ENCODE peak calls at places on chromosomes 4 and X, in four cellular contexts. C, L, H and T are unnamed samples. For H3K27me3, the result is how much of the 10 kb centered on the place peaks cover.

GRCh38 chr4:146330392-146330791 is 116.1 kb downstream of the REELD1 start:
- DNase-seq in H (no peak), C (no peak), L (no peak), T (no peak)

GRCh38 chr4:69075061-69075792 is 21.0 kb upstream of the UGT2B7 start:
- DNase-seq in L (no peak), H (no peak), C (no peak), T (no peak)

GRCh38 chr4:2357821-2358745 is 60.4 kb downstream of the ZFYVE28 start:
- DNase-seq in C (no peak), H (no peak), L (peak), T (no peak)

GRCh38 chrX:14554132-14554715 is 24.9 kb downstream of the GLRA2 start:
- DNase-seq in L (no peak), C (no peak), H (no peak), T (peak)

GRCh38 chrX:17967888-17968287 is 106.8 kb upstream of the RAI2 start:
- DNase-seq in H (no peak), L (no peak), C (no peak), T (no peak)

GRCh38 chr4:30716158-30716557 is 4.0 kb upstream of the PCDH7 start:
- DNase-seq in H (no peak), C (no peak), L (no peak), T (peak)

GRCh38 chr4:2073808-2074481 is 14.8 kb downstream of the NAT8L start:
- DNase-seq in L (peak), C (no peak), H (no peak), T (no peak)

GRCh38 chr4:139242511-139243051 is 37.4 kb downstream of the MGARP start:
- DNase-seq in C (no peak), H (no peak), L (no peak), T (peak)

GRCh38 chr4:120816385-120816784 is 106.1 kb downstream of the PRDM5 start:
- DNase-seq in C (no peak), L (no peak), H (no peak), T (no peak)

GRCh38 chrX:30649859-30650258 is 3.4 kb upstream of the GK start:
- DNase-seq in C (no peak), L (no peak), H (no peak), T (peak)

GRCh38 chr4:80500593-80500992 is 165.1 kb downstream of the CFAP299 start:
- DNase-seq in L (no peak), H (no peak), C (no peak), T (no peak)

GRCh38 chr4:62896721-62897120 is 1512.5 kb downstream of the TECRL start:
- DNase-seq in L (no peak), C (no peak), H (no peak), T (no peak)

GRCh38 chr4:33160126-33160525 is 2440.0 kb downstream of the PCDH7 start:
- DNase-seq in L (no peak), H (no peak), C (no peak), T (peak)

GRCh38 chr4:105075045-105075444 is 71.6 kb upstream of the TET2 start:
- DNase-seq in L (no peak), H (no peak), C (no peak), T (no peak)

GRCh38 chrX:107272431-107272921 is 66.1 kb downstream of the DNAAF6 start:
- DNase-seq in C (no peak), L (no peak), H (no peak), T (peak)

GRCh38 chr4:108148316-108148715 is 20.4 kb downstream of the LEF1 start:
- DNase-seq in H (no peak), L (no peak), C (no peak), T (no peak)

GRCh38 chrX:139832728-139833309 is 100.0 kb downstream of the ATP11C start:
- DNase-seq in C (no peak), L (no peak), H (no peak), T (no peak)

GRCh38 chrX:17291998-17292658 is 82.9 kb upstream of the NHS start:
- DNase-seq in H (no peak), L (peak), C (no peak), T (peak)

GRCh38 chr4:162675661-162676060 is 491.0 kb downstream of the NAF1 start:
- DNase-seq in C (no peak), H (no peak), L (no peak), T (no peak)

GRCh38 chr4:60579335-60579734 is 620.8 kb upstream of the ADGRL3 start:
- DNase-seq in L (no peak), H (no peak), C (no peak), T (no peak)

GRCh38 chrX:108419401-108419800 is 18.8 kb downstream of the COL4A6 start:
- DNase-seq in C (no peak), L (no peak), H (no peak), T (no peak)

GRCh38 chr4:15109583-15109982 is 107.3 kb downstream of the CPEB2 start:
- DNase-seq in C (no peak), L (no peak), H (no peak), T (no peak)

GRCh38 chr4:3461515-3462291 is 1.4 kb upstream of the DOK7 start:
- DNase-seq in C (no peak), L (no peak), H (peak), T (no peak)

GRCh38 chrX:4809571-4809970 is 1096.1 kb upstream of the PRKX start:
- DNase-seq in C (no peak), L (no peak), H (no peak), T (no peak)

GRCh38 chrX:16633754-16634153 is 16.2 kb upstream of the S100G start:
- DNase-seq in L (no peak), C (no peak), H (no peak), T (peak)

GRCh38 chr4:137514401-137515116 is 17.7 kb downstream of the PCDH18 start:
- DNase-seq in C (no peak), L (no peak), H (no peak), T (no peak)

GRCh38 chr4:61094854-61095598 is 105.1 kb upstream of the ADGRL3 start:
- DNase-seq in L (no peak), H (no peak), C (no peak), T (no peak)

GRCh38 chr4:150126880-150127236 is 48.6 kb downstream of the DCLK2 start:
- DNase-seq in C (no peak), H (no peak), L (no peak), T (no peak)

GRCh38 chr4:150123982-150124670 is 45.9 kb downstream of the DCLK2 start:
- DNase-seq in H (no peak), L (no peak), C (no peak), T (no peak)

GRCh38 chr4:150130953-150131352 is 52.7 kb downstream of the DCLK2 start:
- DNase-seq in C (no peak), H (peak), L (peak), T (no peak)

GRCh38 chr4:150126201-150126879 is 48.1 kb downstream of the DCLK2 start:
- DNase-seq in C (no peak), L (no peak), H (no peak), T (no peak)

DNA sequence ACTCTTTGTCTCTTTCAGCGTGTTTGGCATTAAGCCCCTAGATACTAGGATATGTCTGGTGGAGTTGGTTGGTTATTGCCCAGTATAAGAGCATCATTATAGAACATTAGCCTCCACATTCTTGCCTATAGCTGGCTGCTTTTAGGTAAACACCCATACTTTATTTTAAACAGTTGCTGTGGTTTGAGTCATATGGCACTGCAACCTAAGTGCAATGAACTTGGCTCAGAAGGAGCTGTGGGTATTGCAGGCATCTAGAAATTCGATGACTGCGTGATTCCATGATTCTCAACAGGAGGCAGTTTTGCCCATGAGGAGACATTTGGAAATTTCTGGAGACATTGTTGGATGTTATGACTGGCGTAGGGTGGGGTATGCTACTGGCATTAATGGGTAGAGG is 49.5 kb downstream of the DCLK2 start:
- DNase-seq in C (no peak), H (no peak), L (no peak), T (no peak)
- H3K27ac ChIP-seq in C (no peak), H (no peak), L (no peak), T (no peak)

DNA sequence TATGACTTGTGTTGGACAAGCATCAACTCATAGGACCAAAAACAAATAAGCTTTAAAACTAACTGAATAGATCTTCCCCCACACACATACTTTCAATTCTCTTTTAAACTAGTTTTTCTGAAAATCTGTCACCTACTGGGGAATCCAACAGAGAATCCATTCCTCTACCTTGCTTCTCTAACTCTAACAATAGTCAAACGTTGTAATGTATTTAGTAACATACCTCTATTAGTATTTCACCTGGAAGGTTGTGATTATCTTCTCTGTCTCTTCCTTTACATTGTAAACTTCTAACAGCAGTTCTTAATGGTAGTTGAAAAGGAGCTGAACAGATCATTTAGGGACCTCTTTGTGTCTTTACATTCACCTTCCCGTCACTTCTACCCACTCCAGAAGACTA is 337.1 kb upstream of the FAM241A start:
- DNase-seq in H (no peak), C (no peak), L (no peak), T (no peak)
- H3K27me3 ChIP-seq in H (under half), C (under half), L (under half), T (under half)

DNA sequence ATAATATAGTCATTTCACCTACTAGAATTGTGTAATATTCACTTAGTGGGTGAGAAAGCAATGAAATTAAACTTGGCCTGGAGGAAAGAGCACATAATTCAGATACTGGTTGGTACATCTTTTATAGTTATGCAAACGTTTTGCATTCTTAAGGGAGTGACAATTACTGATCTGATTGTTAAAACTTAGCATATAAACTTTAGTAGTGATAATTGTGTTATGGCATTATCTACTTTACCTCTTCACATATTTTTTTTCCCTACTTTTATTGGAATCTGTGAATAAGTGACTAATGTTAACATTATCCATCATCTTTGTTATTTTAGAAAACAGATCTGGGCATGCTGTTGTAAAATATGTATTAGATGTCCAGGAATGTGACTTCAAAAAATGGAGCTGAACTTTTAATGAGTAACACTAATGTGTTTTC is 217.4 kb upstream of the GIMD1 start:
- DNase-seq in L (no peak), H (no peak), C (no peak), T (no peak)
- H3K27ac ChIP-seq in L (no peak), H (no peak), C (no peak), T (no peak)

GRCh38 chr4:86593726-86594558 is at the start of gene PTPN13:
- DNase-seq in H (peak), L (peak), C (peak), T (peak)

GRCh38 chr4:86594559-86595425 is 677 bp downstream of the PTPN13 start:
- DNase-seq in H (peak), L (peak), C (no peak), T (peak)

GRCh38 chr4:86592553-86593249 is 1.4 kb upstream of the PTPN13 start:
- DNase-seq in C (no peak), H (no peak), L (no peak), T (no peak)

GRCh38 chr4:86596802-86597201 is 2.7 kb downstream of the PTPN13 start:
- DNase-seq in H (no peak), L (no peak), C (no peak), T (no peak)

GRCh38 chr4:86595426-86595805 is 1.3 kb downstream of the PTPN13 start:
- DNase-seq in C (no peak), L (no peak), H (no peak), T (peak)
- H3K27me3 ChIP-seq in C (half or more), L (under half), H (under half), T (under half)

GRCh38 chr4:159017323-159018036 is 85.4 kb upstream of the RAPGEF2 start:
- DNase-seq in C (no peak), H (no peak), L (no peak), T (no peak)
- H3K27ac ChIP-seq in C (no peak), H (no peak), L (no peak), T (no peak)